ENCODE peak calls at places on chromosomes 4 and X, in nine cellular contexts. X is OCI-M1, M is GM23248, V is NCI-H2081 treated with DMSO at 0.1 percent for 48 hours, L is HFFc6, N is GM13976, O is AG09309, K is RPMI7951, B is fibroblast of mammary gland. C is an unnamed sample.
A peak's percentile ranks its signal among the peaks of the same experiment; 100 is the strongest.

GRCh38 chrX:9555354-9555753 is 90.5 kb downstream of the TBL1X start:
- DNase-seq in X (peak; percentile 60), M (peak; percentile 8), V (no peak), L (no peak), N (no peak), O (no peak), K (no peak), B (peak; percentile 21), C (no peak)

GRCh38 chr4:109930469-109930868 is 17.8 kb downstream of the EGF start:
- DNase-seq in X (no peak), M (no peak), V (no peak), L (no peak), N (no peak), O (no peak), K (no peak), B (no peak), C (no peak)

GRCh38 chr4:38005637-38006036 is 45.4 kb downstream of the PTTG2 start:
- DNase-seq in X (peak; percentile 35), M (no peak), V (no peak), L (no peak), N (no peak), O (no peak), K (no peak), B (no peak), C (no peak)

GRCh38 chr4:52873191-52873590 is 11.1 kb downstream of the RASL11B start:
- DNase-seq in X (no peak), M (no peak), V (no peak), L (no peak), N (no peak), O (no peak), K (no peak), B (no peak), C (no peak)

GRCh38 chr4:149161247-149161646 is 654.4 kb downstream of the IQCM start:
- DNase-seq in X (no peak), M (peak; percentile 62), V (no peak), L (peak; percentile 74), N (no peak), O (peak; percentile 28), K (no peak), B (peak; percentile 41), C (no peak)

GRCh38 chrX:106952988-106953387 is 32.8 kb downstream of the CLDN2 start:
- DNase-seq in X (peak; percentile 16), M (peak; percentile 33), V (no peak), L (peak; percentile 7), N (no peak), O (no peak), K (peak; percentile 13), B (peak; percentile 41), C (no peak)

GRCh38 chr4:5802565-5802964 is 90.3 kb downstream of the CRMP1 start:
- DNase-seq in X (no peak), M (no peak), V (no peak), L (no peak), N (no peak), O (no peak), K (no peak), B (no peak), C (no peak)

GRCh38 chr4:176755001-176755400 is 37.7 kb downstream of the VEGFC start:
- DNase-seq in X (peak; percentile 8), M (no peak), V (no peak), L (no peak), N (no peak), O (no peak), K (no peak), B (no peak), C (no peak)

GRCh38 chrX:115393271-115393670 is 103.8 kb downstream of the LUZP4 start:
- DNase-seq in X (peak; percentile 53), M (peak; percentile 52), V (no peak), L (peak; percentile 36), N (no peak), O (peak; percentile 27), K (peak; percentile 33), B (peak; percentile 19), C (no peak)

GRCh38 chrX:73728518-73729023 is 165.6 kb downstream of the CHIC1 start:
- DNase-seq in X (no peak), M (no peak), V (peak; percentile 25), L (no peak), N (no peak), O (no peak), K (no peak), B (no peak), C (no peak)

GRCh38 chr4:34615315-34615714 is 1629.0 kb downstream of the ARAP2 start:
- DNase-seq in X (no peak), M (no peak), V (no peak), L (no peak), N (no peak), O (no peak), K (no peak), B (no peak), C (no peak)

GRCh38 chr4:68129793-68130192 is at the start of gene TMPRSS11F:
- DNase-seq in X (peak; percentile 94), M (no peak), V (no peak), L (no peak), N (no peak), O (no peak), K (no peak), B (no peak), C (no peak)

GRCh38 chrX:8037593-8038348 is 110.6 kb upstream of the PNPLA4 start:
- DNase-seq in X (peak; percentile 60), M (no peak), V (no peak), L (no peak), N (no peak), O (no peak), K (no peak), B (peak; percentile 23), C (no peak)

GRCh38 chrX:148806145-148806868 is 305.9 kb downstream of the AFF2 start:
- DNase-seq in X (no peak), M (no peak), V (no peak), L (no peak), N (no peak), O (no peak), K (no peak), B (no peak), C (no peak)

GRCh38 chrX:68832516-68833447 is 4.0 kb downstream of the EFNB1 start:
- DNase-seq in X (no peak), M (no peak), V (no peak), L (no peak), N (no peak), O (no peak), K (no peak), B (no peak), C (no peak)

GRCh38 chrX:24676403-24677024 is 17.2 kb upstream of the POLA1 start:
- DNase-seq in X (peak; percentile 35), M (peak; percentile 37), V (no peak), L (no peak), N (peak; percentile 28), O (no peak), K (peak; percentile 10), B (peak; percentile 5), C (no peak)

GRCh38 chr4:185082549-185082948 is 60.5 kb upstream of the SLC25A4 start:
- DNase-seq in X (peak; percentile 68), M (peak; percentile 20), V (no peak), L (no peak), N (no peak), O (no peak), K (peak; percentile 10), B (peak; percentile 11), C (no peak)

GRCh38 chr4:38815879-38816782 is 11.5 kb upstream of the TLR1 start:
- DNase-seq in X (peak; percentile 93), M (no peak), V (no peak), L (no peak), N (peak; percentile 51), O (no peak), K (no peak), B (peak; percentile 20), C (no peak)

GRCh38 chrX:83101961-83102360 is 406.1 kb upstream of the POU3F4 start:
- DNase-seq in X (no peak), M (no peak), V (no peak), L (no peak), N (no peak), O (no peak), K (no peak), B (no peak), C (no peak)

C was measured in endothelial cell.